ENCODE peak calls at places on chromosomes 4 and X, in six cellular contexts. U, O, I, F, G and N are unnamed samples.

GRCh38 chr4:75658881-75659280 is 14.3 kb downstream of the G3BP2 start:
- DNase-seq in U (no peak), O (peak; percentile 66), I (no peak), F (no peak), G (peak; percentile 29), N (no peak)

GRCh38 chr4:140237616-140238352 is 83.8 kb upstream of the MAML3 start:
- DNase-seq in U (peak; percentile 92), O (peak; percentile 93), I (no peak), F (no peak), G (peak; percentile 98), N (no peak)

GRCh38 chrX:19544693-19545305 is 29.5 kb upstream of the MAP3K15 start:
- DNase-seq in U (no peak), O (peak; percentile 70), I (no peak), F (no peak), G (peak; percentile 71), N (peak; percentile 75)

GRCh38 chr4:101178731-101179130 is 168.6 kb downstream of the PPP3CA start:
- DNase-seq in U (no peak), O (peak; percentile 50), I (no peak), F (no peak), G (no peak), N (no peak)

GRCh38 chr4:126395661-126396060 is 1080.9 kb downstream of the FAT4 start:
- DNase-seq in U (no peak), O (peak; percentile 33), I (no peak), F (no peak), G (no peak), N (no peak)

GRCh38 chrX:45751156-45751555 is 550.5 kb upstream of the DIPK2B start:
- DNase-seq in U (no peak), O (no peak), I (no peak), F (no peak), G (no peak), N (no peak)

GRCh38 chrX:118507766-118508165 is 12.2 kb downstream of the DOCK11 start:
- DNase-seq in U (no peak), O (no peak), I (no peak), F (no peak), G (no peak), N (no peak)

GRCh38 chr4:55830741-55831140 is 11.2 kb downstream of the EXOC1L start:
- DNase-seq in U (no peak), O (no peak), I (no peak), F (no peak), G (no peak), N (no peak)

GRCh38 chr4:3771167-3771809 is 5.1 kb downstream of the ADRA2C start:
- DNase-seq in U (no peak), O (no peak), I (no peak), F (no peak), G (no peak), N (no peak)

GRCh38 chrX:85619962-85620361 is 240.5 kb upstream of the POF1B start:
- DNase-seq in U (no peak), O (no peak), I (no peak), F (no peak), G (no peak), N (no peak)
- TF ChIP-seq CTCF in U (no peak), O (no peak), I (no peak), F (no peak), G (no peak), N (no peak)

GRCh38 chr4:39638358-39639239 is at the start of gene SMIM14:
- DNase-seq in U (peak; percentile 100), O (peak; percentile 98), I (peak; percentile 85), F (peak; percentile 98), G (peak; percentile 99), N (peak; percentile 88)
- TF ChIP-seq CTCF in U (no peak), O (no peak), I (no peak), F (no peak), G (no peak), N (no peak)

GRCh38 chrX:12383196-12383595 is 244.9 kb downstream of the FRMPD4 start:
- DNase-seq in U (no peak), O (no peak), I (no peak), F (no peak), G (no peak), N (no peak)
- TF ChIP-seq CTCF in U (no peak), O (peak; percentile 20), I (no peak), F (peak; percentile 31), G (peak; percentile 33), N (peak; percentile 23)

GRCh38 chrX:8868906-8869305 is 67.7 kb upstream of the FAM9A start:
- DNase-seq in U (no peak), O (peak; percentile 46), I (no peak), F (no peak), G (peak; percentile 52), N (no peak)
- TF ChIP-seq CTCF in U (no peak), O (peak; percentile 48), I (no peak), F (peak; percentile 57), G (peak; percentile 13), N (peak; percentile 11)

DNA sequence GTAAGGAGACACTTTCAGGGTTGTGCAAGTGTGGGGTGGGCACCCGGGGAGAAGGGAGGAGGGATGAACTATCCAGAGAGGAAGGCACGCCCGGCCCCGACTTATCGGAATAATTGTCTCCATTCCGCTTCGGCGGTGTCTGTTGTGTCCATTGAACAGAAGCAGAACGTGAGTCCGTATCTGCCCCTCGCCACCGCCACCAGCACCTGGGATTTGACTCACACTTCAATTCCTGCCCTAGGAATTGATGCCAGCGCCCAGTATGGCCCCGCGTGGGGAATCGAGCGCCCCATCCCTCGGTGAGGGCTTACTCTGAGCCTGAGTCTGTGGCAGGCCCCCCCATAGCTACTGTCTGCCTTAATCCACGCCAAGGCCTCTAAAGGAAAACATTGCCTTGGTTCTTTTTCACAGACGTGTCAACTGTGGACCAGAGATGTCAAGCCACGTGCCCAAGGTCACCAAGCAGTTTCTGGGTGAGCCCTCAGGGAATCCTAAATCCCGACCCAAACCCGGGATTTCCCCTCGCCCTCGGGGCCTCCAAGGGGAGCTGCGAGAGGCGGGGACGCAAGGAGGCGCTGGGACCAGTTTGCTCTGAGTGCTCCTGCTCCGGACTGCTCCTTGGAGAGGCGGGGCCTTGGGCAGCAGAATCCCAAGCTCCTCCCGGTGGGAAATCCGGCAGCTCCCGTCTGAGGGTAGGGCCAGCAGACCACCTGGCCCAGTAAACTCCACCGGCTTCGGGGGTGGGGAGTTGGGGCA is 12.9 kb downstream of the MSX1 start:
- DNase-seq in U (no peak), O (no peak), I (no peak), F (no peak), G (no peak), N (no peak)
- TF ChIP-seq CTCF in U (no peak), O (no peak), I (no peak), F (no peak), G (no peak), N (no peak)

DNA sequence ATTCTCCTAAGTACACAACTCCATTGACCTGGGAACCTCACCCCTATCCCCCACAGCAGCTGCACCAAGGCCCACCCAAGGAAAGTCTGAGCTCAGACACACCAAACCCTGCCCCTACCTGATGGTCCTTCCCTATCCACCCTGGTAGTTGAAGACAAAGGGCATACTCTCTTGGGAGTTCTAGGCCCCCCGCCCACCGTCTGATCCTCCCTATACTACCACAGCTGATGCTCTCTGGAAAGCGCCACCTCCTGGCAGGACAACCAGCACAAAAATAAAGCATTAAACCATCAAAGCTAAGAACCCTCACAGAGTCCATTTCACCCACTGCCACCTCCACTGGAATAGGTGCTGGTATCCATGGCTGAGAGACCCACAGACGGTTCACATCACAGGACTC is 83.6 kb downstream of the ANAPC10 start:
- DNase-seq in U (no peak), O (no peak), I (no peak), F (no peak), G (no peak), N (no peak)
- TF ChIP-seq CTCF in U (no peak), O (no peak), I (no peak), F (no peak), G (peak; percentile 2), N (peak; percentile 4)

GRCh38 chr4:16505726-16506125 is 279.5 kb upstream of the TAPT1 start:
- DNase-seq in U (no peak), O (peak; percentile 23), I (no peak), F (no peak), G (peak; percentile 46), N (no peak)
- TF ChIP-seq CTCF in U (no peak), O (peak; percentile 39), I (no peak), F (no peak), G (peak; percentile 44), N (no peak)

GRCh38 chr4:88802138-88802537 is 104.5 kb upstream of the NAP1L5 start:
- DNase-seq in U (no peak), O (no peak), I (no peak), F (no peak), G (no peak), N (no peak)
- TF ChIP-seq CTCF in U (no peak), O (no peak), I (no peak), F (peak; percentile 15), G (no peak), N (peak; percentile 10)

GRCh38 chrX:129617420-129617819 is 37.3 kb downstream of the APLN start:
- DNase-seq in U (no peak), O (no peak), I (no peak), F (no peak), G (no peak), N (no peak)

GRCh38 chrX:129622757-129623301 is 31.9 kb downstream of the APLN start:
- DNase-seq in U (peak; percentile 14), O (peak; percentile 57), I (no peak), F (peak; percentile 68), G (peak; percentile 92), N (no peak)

GRCh38 chrX:129613596-129613995 is 41.2 kb downstream of the APLN start:
- DNase-seq in U (no peak), O (no peak), I (no peak), F (no peak), G (no peak), N (no peak)

GRCh38 chrX:129618997-129619396 is 35.8 kb downstream of the APLN start:
- DNase-seq in U (no peak), O (no peak), I (no peak), F (no peak), G (no peak), N (no peak)
- TF ChIP-seq CTCF in U (no peak), O (no peak), I (no peak), F (no peak), G (no peak), N (no peak)

DNA sequence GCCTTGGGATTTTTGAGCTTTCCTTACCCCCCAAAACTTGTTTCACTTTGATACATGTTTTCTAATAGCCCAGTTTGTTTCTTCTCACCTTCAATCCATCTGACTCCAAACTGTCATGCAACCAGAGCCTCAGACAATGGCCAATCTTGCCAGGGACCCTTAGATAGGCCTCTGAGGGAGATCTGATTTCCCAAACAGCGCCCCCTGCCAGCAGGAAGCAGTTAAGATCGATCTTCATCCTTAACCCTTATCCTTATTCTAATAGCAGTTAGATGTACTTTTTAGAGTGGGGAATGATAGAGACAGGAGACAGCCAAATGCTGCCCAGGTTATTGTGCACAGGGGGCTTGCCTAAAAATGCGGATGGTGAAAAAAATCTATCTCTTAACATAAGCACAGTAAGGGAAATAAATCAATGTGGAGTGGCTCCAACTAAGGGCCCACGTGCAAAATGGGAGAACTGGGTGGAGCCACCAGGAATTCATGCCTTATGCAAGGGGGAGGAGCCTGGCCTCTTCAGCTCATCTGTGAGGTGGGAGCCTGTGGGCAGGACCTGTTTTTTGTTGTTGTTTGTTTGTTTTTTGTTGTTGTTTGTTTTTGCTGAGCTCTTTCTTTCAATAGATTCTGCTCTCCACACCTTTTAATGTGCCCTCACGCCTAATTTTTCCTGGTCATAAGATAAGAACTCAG is 833.6 kb upstream of the AGA start:
- DNase-seq in U (no peak), O (no peak), I (no peak), F (no peak), G (no peak), N (no peak)
- TF ChIP-seq CTCF in U (no peak), O (no peak), I (no peak), F (peak; percentile 30), G (no peak), N (peak; percentile 37)